ENCODE peak calls at places on chromosomes 5 and 9, in eight cellular contexts. One of them, this sample, is unnamed.

GRCh38 chr9:123679330-123679987 is 250.5 kb downstream of the DENND1A start:
- DNase-seq in left cardiac atrium: no peak
- DNase-seq in EH: peak
- DNase-seq in activated T-helper 1 cell treated with Interleukin-2 at 50 U/mL for 16 hours: no peak
- DNase-seq in NCI-H2081: peak
- DNase-seq in activated T-cell treated with anti-CD3 and anti-CD28 coated beads for 1 hour: no peak
- DNase-seq in suprapubic skin: no peak
- DNase-seq in activated CD8-positive, alpha-beta T cell treated with anti-CD3 and anti-CD28 coated beads, Interleukin-2, amount 10 ng/mL, durations not matched to agents 7 days and 5 days: peak
- DNase-seq in this sample: no peak

GRCh38 chr5:108788142-108788541 is 40.4 kb downstream of the FER start:
- DNase-seq in left cardiac atrium: peak
- DNase-seq in EH: no peak
- DNase-seq in activated T-helper 1 cell treated with Interleukin-2 at 50 U/mL for 16 hours: no peak
- DNase-seq in NCI-H2081: no peak
- DNase-seq in activated T-cell treated with anti-CD3 and anti-CD28 coated beads for 1 hour: no peak
- DNase-seq in suprapubic skin: no peak
- DNase-seq in activated CD8-positive, alpha-beta T cell treated with anti-CD3 and anti-CD28 coated beads, Interleukin-2, amount 10 ng/mL, durations not matched to agents 7 days and 5 days: no peak
- DNase-seq in this sample: no peak

GRCh38 chr5:40736103-40736875 is 19.5 kb downstream of the TTC33 start:
- DNase-seq in left cardiac atrium: no peak
- DNase-seq in EH: peak
- DNase-seq in activated T-helper 1 cell treated with Interleukin-2 at 50 U/mL for 16 hours: no peak
- DNase-seq in NCI-H2081: peak
- DNase-seq in activated T-cell treated with anti-CD3 and anti-CD28 coated beads for 1 hour: no peak
- DNase-seq in suprapubic skin: no peak
- DNase-seq in activated CD8-positive, alpha-beta T cell treated with anti-CD3 and anti-CD28 coated beads, Interleukin-2, amount 10 ng/mL, durations not matched to agents 7 days and 5 days: no peak
- DNase-seq in this sample: no peak

GRCh38 chr5:94240616-94241287 is 377.7 kb downstream of the KIAA0825 start:
- DNase-seq in left cardiac atrium: peak
- DNase-seq in EH: peak
- DNase-seq in activated T-helper 1 cell treated with Interleukin-2 at 50 U/mL for 16 hours: no peak
- DNase-seq in NCI-H2081: no peak
- DNase-seq in activated T-cell treated with anti-CD3 and anti-CD28 coated beads for 1 hour: no peak
- DNase-seq in suprapubic skin: no peak
- DNase-seq in activated CD8-positive, alpha-beta T cell treated with anti-CD3 and anti-CD28 coated beads, Interleukin-2, amount 10 ng/mL, durations not matched to agents 7 days and 5 days: no peak
- DNase-seq in this sample: no peak

GRCh38 chr5:157308826-157309465 is 43.0 kb downstream of the CYFIP2 start:
- DNase-seq in left cardiac atrium: no peak
- DNase-seq in EH: peak
- DNase-seq in activated T-helper 1 cell treated with Interleukin-2 at 50 U/mL for 16 hours: no peak
- DNase-seq in NCI-H2081: peak
- DNase-seq in activated T-cell treated with anti-CD3 and anti-CD28 coated beads for 1 hour: no peak
- DNase-seq in suprapubic skin: no peak
- DNase-seq in activated CD8-positive, alpha-beta T cell treated with anti-CD3 and anti-CD28 coated beads, Interleukin-2, amount 10 ng/mL, durations not matched to agents 7 days and 5 days: no peak
- DNase-seq in this sample: no peak

GRCh38 chr5:72597456-72597948 is 90.3 kb upstream of the ZNF366 start:
- DNase-seq in left cardiac atrium: peak
- DNase-seq in EH: peak
- DNase-seq in activated T-helper 1 cell treated with Interleukin-2 at 50 U/mL for 16 hours: no peak
- DNase-seq in NCI-H2081: no peak
- DNase-seq in activated T-cell treated with anti-CD3 and anti-CD28 coated beads for 1 hour: no peak
- DNase-seq in suprapubic skin: no peak
- DNase-seq in activated CD8-positive, alpha-beta T cell treated with anti-CD3 and anti-CD28 coated beads, Interleukin-2, amount 10 ng/mL, durations not matched to agents 7 days and 5 days: no peak
- DNase-seq in this sample: no peak

GRCh38 chr5:66327008-66327407 is 182.9 kb downstream of the SREK1 start:
- DNase-seq in left cardiac atrium: no peak
- DNase-seq in EH: no peak
- DNase-seq in activated T-helper 1 cell treated with Interleukin-2 at 50 U/mL for 16 hours: no peak
- DNase-seq in NCI-H2081: no peak
- DNase-seq in activated T-cell treated with anti-CD3 and anti-CD28 coated beads for 1 hour: no peak
- DNase-seq in suprapubic skin: no peak
- DNase-seq in activated CD8-positive, alpha-beta T cell treated with anti-CD3 and anti-CD28 coated beads, Interleukin-2, amount 10 ng/mL, durations not matched to agents 7 days and 5 days: no peak
- DNase-seq in this sample: no peak

GRCh38 chr9:81490605-81491331 is 198.6 kb downstream of the TLE1 start:
- DNase-seq in left cardiac atrium: no peak
- DNase-seq in EH: peak
- DNase-seq in activated T-helper 1 cell treated with Interleukin-2 at 50 U/mL for 16 hours: no peak
- DNase-seq in NCI-H2081: no peak
- DNase-seq in activated T-cell treated with anti-CD3 and anti-CD28 coated beads for 1 hour: no peak
- DNase-seq in suprapubic skin: no peak
- DNase-seq in activated CD8-positive, alpha-beta T cell treated with anti-CD3 and anti-CD28 coated beads, Interleukin-2, amount 10 ng/mL, durations not matched to agents 7 days and 5 days: no peak
- DNase-seq in this sample: no peak

GRCh38 chr9:110255064-110255416 is 1.3 kb downstream of the TXN start:
- DNase-seq in left cardiac atrium: no peak
- DNase-seq in EH: no peak
- DNase-seq in activated T-helper 1 cell treated with Interleukin-2 at 50 U/mL for 16 hours: no peak
- DNase-seq in NCI-H2081: no peak
- DNase-seq in activated T-cell treated with anti-CD3 and anti-CD28 coated beads for 1 hour: no peak
- DNase-seq in suprapubic skin: no peak
- DNase-seq in activated CD8-positive, alpha-beta T cell treated with anti-CD3 and anti-CD28 coated beads, Interleukin-2, amount 10 ng/mL, durations not matched to agents 7 days and 5 days: peak
- DNase-seq in this sample: no peak

GRCh38 chr5:132363431-132364112 is 5.9 kb upstream of the SLC22A5 start:
- DNase-seq in left cardiac atrium: peak
- DNase-seq in EH: peak
- DNase-seq in activated T-helper 1 cell treated with Interleukin-2 at 50 U/mL for 16 hours: no peak
- DNase-seq in NCI-H2081: no peak
- DNase-seq in activated T-cell treated with anti-CD3 and anti-CD28 coated beads for 1 hour: no peak
- DNase-seq in suprapubic skin: no peak
- DNase-seq in activated CD8-positive, alpha-beta T cell treated with anti-CD3 and anti-CD28 coated beads, Interleukin-2, amount 10 ng/mL, durations not matched to agents 7 days and 5 days: no peak
- DNase-seq in this sample: no peak

GRCh38 chr5:161966544-161966943 is 101.0 kb upstream of the GABRG2 start:
- DNase-seq in left cardiac atrium: no peak
- DNase-seq in EH: no peak
- DNase-seq in activated T-helper 1 cell treated with Interleukin-2 at 50 U/mL for 16 hours: no peak
- DNase-seq in NCI-H2081: no peak
- DNase-seq in activated T-cell treated with anti-CD3 and anti-CD28 coated beads for 1 hour: no peak
- DNase-seq in suprapubic skin: no peak
- DNase-seq in activated CD8-positive, alpha-beta T cell treated with anti-CD3 and anti-CD28 coated beads, Interleukin-2, amount 10 ng/mL, durations not matched to agents 7 days and 5 days: no peak
- DNase-seq in this sample: no peak

GRCh38 chr9:125649315-125649714 is 57.7 kb downstream of the MAPKAP1 start:
- DNase-seq in left cardiac atrium: peak
- DNase-seq in EH: peak
- DNase-seq in activated T-helper 1 cell treated with Interleukin-2 at 50 U/mL for 16 hours: no peak
- DNase-seq in NCI-H2081: no peak
- DNase-seq in activated T-cell treated with anti-CD3 and anti-CD28 coated beads for 1 hour: no peak
- DNase-seq in suprapubic skin: no peak
- DNase-seq in activated CD8-positive, alpha-beta T cell treated with anti-CD3 and anti-CD28 coated beads, Interleukin-2, amount 10 ng/mL, durations not matched to agents 7 days and 5 days: no peak
- DNase-seq in this sample: no peak

GRCh38 chr5:78627175-78627574 is 21.4 kb downstream of the LHFPL2 start:
- DNase-seq in left cardiac atrium: no peak
- DNase-seq in EH: peak
- DNase-seq in activated T-helper 1 cell treated with Interleukin-2 at 50 U/mL for 16 hours: no peak
- DNase-seq in NCI-H2081: no peak
- DNase-seq in activated T-cell treated with anti-CD3 and anti-CD28 coated beads for 1 hour: no peak
- DNase-seq in suprapubic skin: no peak
- DNase-seq in activated CD8-positive, alpha-beta T cell treated with anti-CD3 and anti-CD28 coated beads, Interleukin-2, amount 10 ng/mL, durations not matched to agents 7 days and 5 days: no peak
- DNase-seq in this sample: peak

GRCh38 chr9:106467113-106467846 is 395.7 kb upstream of the ZNF462 start:
- DNase-seq in left cardiac atrium: no peak
- DNase-seq in EH: no peak
- DNase-seq in activated T-helper 1 cell treated with Interleukin-2 at 50 U/mL for 16 hours: no peak
- DNase-seq in NCI-H2081: no peak
- DNase-seq in activated T-cell treated with anti-CD3 and anti-CD28 coated beads for 1 hour: no peak
- DNase-seq in suprapubic skin: no peak
- DNase-seq in activated CD8-positive, alpha-beta T cell treated with anti-CD3 and anti-CD28 coated beads, Interleukin-2, amount 10 ng/mL, durations not matched to agents 7 days and 5 days: no peak
- DNase-seq in this sample: no peak

GRCh38 chr5:82720213-82720612 is 357.0 kb downstream of the TMEM167A start:
- DNase-seq in left cardiac atrium: no peak
- DNase-seq in EH: no peak
- DNase-seq in activated T-helper 1 cell treated with Interleukin-2 at 50 U/mL for 16 hours: no peak
- DNase-seq in NCI-H2081: no peak
- DNase-seq in activated T-cell treated with anti-CD3 and anti-CD28 coated beads for 1 hour: no peak
- DNase-seq in suprapubic skin: no peak
- DNase-seq in activated CD8-positive, alpha-beta T cell treated with anti-CD3 and anti-CD28 coated beads, Interleukin-2, amount 10 ng/mL, durations not matched to agents 7 days and 5 days: no peak
- DNase-seq in this sample: no peak

GRCh38 chr5:158051036-158051435 is 192.1 kb upstream of the CLINT1 start:
- DNase-seq in left cardiac atrium: no peak
- DNase-seq in EH: no peak
- DNase-seq in activated T-helper 1 cell treated with Interleukin-2 at 50 U/mL for 16 hours: no peak
- DNase-seq in NCI-H2081: no peak
- DNase-seq in activated T-cell treated with anti-CD3 and anti-CD28 coated beads for 1 hour: no peak
- DNase-seq in suprapubic skin: no peak
- DNase-seq in activated CD8-positive, alpha-beta T cell treated with anti-CD3 and anti-CD28 coated beads, Interleukin-2, amount 10 ng/mL, durations not matched to agents 7 days and 5 days: no peak
- DNase-seq in this sample: no peak

GRCh38 chr9:29873579-29873978 is 2300.3 kb upstream of the C9orf72 start:
- DNase-seq in left cardiac atrium: no peak
- DNase-seq in EH: no peak
- DNase-seq in activated T-helper 1 cell treated with Interleukin-2 at 50 U/mL for 16 hours: no peak
- DNase-seq in NCI-H2081: no peak
- DNase-seq in activated T-cell treated with anti-CD3 and anti-CD28 coated beads for 1 hour: no peak
- DNase-seq in suprapubic skin: no peak
- DNase-seq in activated CD8-positive, alpha-beta T cell treated with anti-CD3 and anti-CD28 coated beads, Interleukin-2, amount 10 ng/mL, durations not matched to agents 7 days and 5 days: no peak
- DNase-seq in this sample: no peak

GRCh38 chr9:93774331-93775102 is 180.6 kb downstream of the BARX1 start:
- DNase-seq in left cardiac atrium: no peak
- DNase-seq in EH: no peak
- DNase-seq in activated T-helper 1 cell treated with Interleukin-2 at 50 U/mL for 16 hours: no peak
- DNase-seq in NCI-H2081: no peak
- DNase-seq in activated T-cell treated with anti-CD3 and anti-CD28 coated beads for 1 hour: no peak
- DNase-seq in suprapubic skin: no peak
- DNase-seq in activated CD8-positive, alpha-beta T cell treated with anti-CD3 and anti-CD28 coated beads, Interleukin-2, amount 10 ng/mL, durations not matched to agents 7 days and 5 days: no peak
- DNase-seq in this sample: no peak

GRCh38 chr5:168666356-168666755 is 87.2 kb upstream of the PANK3 start:
- DNase-seq in left cardiac atrium: no peak
- DNase-seq in EH: no peak
- DNase-seq in activated T-helper 1 cell treated with Interleukin-2 at 50 U/mL for 16 hours: no peak
- DNase-seq in NCI-H2081: no peak
- DNase-seq in activated T-cell treated with anti-CD3 and anti-CD28 coated beads for 1 hour: no peak
- DNase-seq in suprapubic skin: no peak
- DNase-seq in activated CD8-positive, alpha-beta T cell treated with anti-CD3 and anti-CD28 coated beads, Interleukin-2, amount 10 ng/mL, durations not matched to agents 7 days and 5 days: no peak
- DNase-seq in this sample: no peak

GRCh38 chr9:71937898-71938297 is 26.5 kb downstream of the C9orf85 start:
- DNase-seq in left cardiac atrium: no peak
- DNase-seq in EH: peak
- DNase-seq in activated T-helper 1 cell treated with Interleukin-2 at 50 U/mL for 16 hours: no peak
- DNase-seq in NCI-H2081: no peak
- DNase-seq in activated T-cell treated with anti-CD3 and anti-CD28 coated beads for 1 hour: no peak
- DNase-seq in suprapubic skin: no peak
- DNase-seq in activated CD8-positive, alpha-beta T cell treated with anti-CD3 and anti-CD28 coated beads, Interleukin-2, amount 10 ng/mL, durations not matched to agents 7 days and 5 days: no peak
- DNase-seq in this sample: no peak

GRCh38 chr9:19533373-19533772 is 124.6 kb downstream of the ACER2 start:
- DNase-seq in left cardiac atrium: no peak
- DNase-seq in EH: peak
- DNase-seq in activated T-helper 1 cell treated with Interleukin-2 at 50 U/mL for 16 hours: no peak
- DNase-seq in NCI-H2081: no peak
- DNase-seq in activated T-cell treated with anti-CD3 and anti-CD28 coated beads for 1 hour: no peak
- DNase-seq in suprapubic skin: no peak
- DNase-seq in activated CD8-positive, alpha-beta T cell treated with anti-CD3 and anti-CD28 coated beads, Interleukin-2, amount 10 ng/mL, durations not matched to agents 7 days and 5 days: no peak
- DNase-seq in this sample: no peak

GRCh38 chr9:89684912-89685636 is 80.3 kb downstream of the GADD45G start:
- DNase-seq in left cardiac atrium: peak
- DNase-seq in EH: no peak
- DNase-seq in activated T-helper 1 cell treated with Interleukin-2 at 50 U/mL for 16 hours: no peak
- DNase-seq in NCI-H2081: no peak
- DNase-seq in activated T-cell treated with anti-CD3 and anti-CD28 coated beads for 1 hour: no peak
- DNase-seq in suprapubic skin: no peak
- DNase-seq in activated CD8-positive, alpha-beta T cell treated with anti-CD3 and anti-CD28 coated beads, Interleukin-2, amount 10 ng/mL, durations not matched to agents 7 days and 5 days: no peak
- DNase-seq in this sample: no peak

GRCh38 chr9:88535932-88536324 is 950 bp downstream of the NXNL2 start:
- DNase-seq in left cardiac atrium: peak
- DNase-seq in EH: peak
- DNase-seq in activated T-helper 1 cell treated with Interleukin-2 at 50 U/mL for 16 hours: no peak
- DNase-seq in NCI-H2081: no peak
- DNase-seq in activated T-cell treated with anti-CD3 and anti-CD28 coated beads for 1 hour: no peak
- DNase-seq in suprapubic skin: peak
- DNase-seq in activated CD8-positive, alpha-beta T cell treated with anti-CD3 and anti-CD28 coated beads, Interleukin-2, amount 10 ng/mL, durations not matched to agents 7 days and 5 days: no peak
- DNase-seq in this sample: no peak

GRCh38 chr5:81482595-81482994 is 88.7 kb upstream of the ACOT12 start:
- DNase-seq in left cardiac atrium: no peak
- DNase-seq in EH: no peak
- DNase-seq in activated T-helper 1 cell treated with Interleukin-2 at 50 U/mL for 16 hours: no peak
- DNase-seq in NCI-H2081: no peak
- DNase-seq in activated T-cell treated with anti-CD3 and anti-CD28 coated beads for 1 hour: no peak
- DNase-seq in suprapubic skin: no peak
- DNase-seq in activated CD8-positive, alpha-beta T cell treated with anti-CD3 and anti-CD28 coated beads, Interleukin-2, amount 10 ng/mL, durations not matched to agents 7 days and 5 days: no peak
- DNase-seq in this sample: no peak

GRCh38 chr5:162474239-162474638 is 406.7 kb downstream of the GABRG2 start:
- DNase-seq in left cardiac atrium: no peak
- DNase-seq in EH: no peak
- DNase-seq in activated T-helper 1 cell treated with Interleukin-2 at 50 U/mL for 16 hours: no peak
- DNase-seq in NCI-H2081: no peak
- DNase-seq in activated T-cell treated with anti-CD3 and anti-CD28 coated beads for 1 hour: no peak
- DNase-seq in suprapubic skin: no peak
- DNase-seq in activated CD8-positive, alpha-beta T cell treated with anti-CD3 and anti-CD28 coated beads, Interleukin-2, amount 10 ng/mL, durations not matched to agents 7 days and 5 days: no peak
- DNase-seq in this sample: no peak

GRCh38 chr5:132260714-132261615 is 3.5 kb downstream of the PDLIM4 start:
- DNase-seq in left cardiac atrium: peak
- DNase-seq in EH: peak
- DNase-seq in activated T-helper 1 cell treated with Interleukin-2 at 50 U/mL for 16 hours: no peak
- DNase-seq in NCI-H2081: no peak
- DNase-seq in activated T-cell treated with anti-CD3 and anti-CD28 coated beads for 1 hour: no peak
- DNase-seq in suprapubic skin: peak
- DNase-seq in activated CD8-positive, alpha-beta T cell treated with anti-CD3 and anti-CD28 coated beads, Interleukin-2, amount 10 ng/mL, durations not matched to agents 7 days and 5 days: no peak
- DNase-seq in this sample: peak

GRCh38 chr9:18668944-18669343 is 195.0 kb downstream of the ADAMTSL1 start:
- DNase-seq in left cardiac atrium: no peak
- DNase-seq in EH: no peak
- DNase-seq in activated T-helper 1 cell treated with Interleukin-2 at 50 U/mL for 16 hours: no peak
- DNase-seq in NCI-H2081: peak
- DNase-seq in activated T-cell treated with anti-CD3 and anti-CD28 coated beads for 1 hour: no peak
- DNase-seq in suprapubic skin: no peak
- DNase-seq in activated CD8-positive, alpha-beta T cell treated with anti-CD3 and anti-CD28 coated beads, Interleukin-2, amount 10 ng/mL, durations not matched to agents 7 days and 5 days: no peak
- DNase-seq in this sample: no peak